ENCODE peak calls at places on chromosomes 3 and 15, in six cellular contexts. P is A549, C is H1, K is HepG2, I is HCT116, T is GM12878. L is an unnamed sample.

GRCh38 chr15:100338971-100339444 is 2.8 kb downstream of the ADAMTS17 start:
- DNase-seq in I (peak), P (peak), C (peak), K (peak), T (no peak), L (peak)

GRCh38 chr3:99023590-99024192 is 122.2 kb upstream of the DCBLD2 start:
- DNase-seq in K (peak), T (no peak), I (peak), C (no peak), P (peak), L (peak)

GRCh38 chr3:163218336-163218735 is 1721.7 kb downstream of the OTOL1 start:
- DNase-seq in K (no peak), I (no peak), P (no peak), T (no peak), C (no peak), L (no peak)

GRCh38 chr15:27399236-27399635 is 428.3 kb downstream of the GABRG3 start:
- DNase-seq in I (no peak), K (no peak), C (no peak), P (no peak), T (no peak), L (no peak)

GRCh38 chr15:90257776-90258175 is 7.7 kb upstream of the NGRN start:
- DNase-seq in I (no peak), C (no peak), K (no peak), T (no peak), P (no peak), L (no peak)

GRCh38 chr3:39062180-39062579 is 10.4 kb downstream of the WDR48 start:
- DNase-seq in K (no peak), C (no peak), T (no peak), I (no peak), P (no peak), L (no peak)

GRCh38 chr15:57509121-57509520 is 82.6 kb upstream of the MYZAP start:
- DNase-seq in C (no peak), T (no peak), I (no peak), P (no peak), K (no peak), L (no peak)

GRCh38 chr15:39455502-39455991 is 125.3 kb upstream of the THBS1 start:
- DNase-seq in I (no peak), P (no peak), C (no peak), K (peak), T (no peak), L (no peak)

GRCh38 chr3:3081659-3082546 is 28.3 kb downstream of the IL5RA start:
- DNase-seq in P (no peak), I (no peak), T (peak), C (no peak), K (no peak), L (no peak)

GRCh38 chr3:153291052-153291689 is 129.1 kb downstream of the RAP2B start:
- DNase-seq in P (no peak), C (no peak), T (no peak), K (peak), I (peak), L (peak)

GRCh38 chr3:158573714-158574113 is 2.7 kb downstream of the MLF1 start:
- DNase-seq in K (peak), I (no peak), C (no peak), P (no peak), T (no peak), L (no peak)

GRCh38 chr3:66398228-66399025 is 102.4 kb downstream of the LRIG1 start:
- DNase-seq in K (no peak), I (no peak), T (no peak), C (no peak), P (no peak), L (no peak)

GRCh38 chr15:59540654-59541053 is 70.9 kb upstream of the GCNT3 start:
- DNase-seq in T (no peak), C (no peak), K (no peak), I (no peak), P (no peak), L (no peak)

GRCh38 chr3:120602682-120603081 is 6.5 kb downstream of the NDUFB4 start:
- DNase-seq in P (no peak), K (no peak), C (no peak), T (no peak), I (no peak), L (no peak)

GRCh38 chr15:66132251-66132816 is 121.2 kb downstream of the MEGF11 start:
- DNase-seq in P (no peak), I (no peak), T (no peak), C (no peak), K (peak), L (no peak)

GRCh38 chr15:40878785-40879184 is 4.8 kb upstream of the RHOV start:
- DNase-seq in I (no peak), P (no peak), K (no peak), C (no peak), T (no peak), L (no peak)
- TF ChIP-seq MAX in I (no peak), P (no peak), K (no peak), C (no peak), T (no peak), L (no peak)

GRCh38 chr3:143529778-143530177 is 318.5 kb downstream of the SLC9A9 start:
- DNase-seq in T (no peak), I (no peak), K (no peak), C (no peak), P (no peak), L (no peak)
- H3K4me2 ChIP-seq in T (no peak), I (no peak), K (no peak), C (no peak), P (no peak), L (no peak)

GRCh38 chr3:48411606-48412374 is 18.1 kb downstream of the PLXNB1 start:
- DNase-seq in T (no peak), P (no peak), I (no peak), K (no peak), C (no peak), L (no peak)
- TF ChIP-seq MAX in T (no peak), P (no peak), I (no peak), K (no peak), C (no peak), L (no peak)

GRCh38 chr3:145951431-145951830 is 209.6 kb downstream of the PLOD2 start:
- DNase-seq in C (no peak), P (no peak), K (no peak), T (no peak), I (no peak), L (no peak)

GRCh38 chr3:145952541-145952940 is 208.4 kb downstream of the PLOD2 start:
- DNase-seq in P (no peak), C (no peak), K (no peak), I (no peak), T (no peak), L (peak)

DNA sequence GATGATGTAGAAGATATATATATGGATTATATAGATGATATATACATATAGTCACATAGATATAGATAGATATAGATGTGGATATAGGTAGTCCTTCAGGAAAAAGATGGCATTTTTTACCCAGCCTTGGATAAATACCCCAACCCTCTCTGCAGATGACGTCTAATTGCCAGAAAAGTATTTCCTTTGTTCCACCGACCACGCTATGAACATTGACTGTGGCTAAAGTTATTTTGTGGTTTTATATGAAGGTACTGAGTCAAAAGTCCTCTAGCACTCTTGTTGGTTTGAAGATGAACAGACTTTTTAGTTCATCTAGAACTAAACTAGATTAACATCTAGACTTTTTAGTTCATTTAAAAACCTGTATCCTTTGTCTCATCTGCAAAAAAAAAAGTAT is 207.7 kb downstream of the PLOD2 start:
- DNase-seq in P (no peak), I (no peak), T (no peak), C (no peak), K (no peak), L (no peak)
- H3K4me2 ChIP-seq in P (no peak), I (no peak), T (no peak), C (no peak), K (no peak), L (no peak)

GRCh38 chr15:41935566-41936020 is 36.8 kb downstream of the EHD4 start:
- DNase-seq in T (no peak), K (no peak), I (no peak), C (no peak), P (no peak), L (no peak)

GRCh38 chr15:41933771-41934170 is 38.6 kb downstream of the EHD4 start:
- DNase-seq in T (no peak), C (no peak), P (no peak), K (no peak), I (peak), L (peak)

GRCh38 chr15:41936155-41936554 is 36.2 kb downstream of the EHD4 start:
- DNase-seq in T (no peak), C (no peak), I (no peak), P (no peak), K (no peak), L (no peak)

GRCh38 chr15:41932939-41933725 is 39.2 kb downstream of the EHD4 start:
- DNase-seq in C (no peak), P (no peak), K (no peak), I (no peak), T (no peak), L (no peak)

DNA sequence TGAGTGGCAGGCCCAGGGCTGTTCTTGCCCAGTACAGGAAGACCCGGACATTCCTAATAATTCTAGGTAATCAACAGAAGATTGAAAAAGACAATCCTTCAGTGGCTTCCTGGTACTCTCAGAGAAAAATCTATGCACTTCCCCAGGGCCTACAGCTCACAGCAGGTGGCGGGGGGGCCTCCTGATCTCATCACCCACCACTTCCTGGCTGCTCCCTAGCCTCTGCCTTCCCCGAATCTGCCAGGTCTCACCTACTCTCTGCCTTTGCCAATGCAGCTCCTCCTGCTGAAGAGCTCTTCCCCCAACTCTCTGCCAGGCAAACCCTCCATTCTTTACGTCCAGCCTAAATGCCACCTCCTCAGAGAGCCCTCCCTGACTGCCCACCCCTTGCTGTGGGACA is 37.5 kb downstream of the EHD4 start:
- DNase-seq in K (no peak), I (no peak), T (no peak), C (peak), P (no peak), L (peak)
- TF ChIP-seq MAX in K (no peak), I (no peak), T (no peak), C (no peak), P (no peak), L (no peak)

DNA sequence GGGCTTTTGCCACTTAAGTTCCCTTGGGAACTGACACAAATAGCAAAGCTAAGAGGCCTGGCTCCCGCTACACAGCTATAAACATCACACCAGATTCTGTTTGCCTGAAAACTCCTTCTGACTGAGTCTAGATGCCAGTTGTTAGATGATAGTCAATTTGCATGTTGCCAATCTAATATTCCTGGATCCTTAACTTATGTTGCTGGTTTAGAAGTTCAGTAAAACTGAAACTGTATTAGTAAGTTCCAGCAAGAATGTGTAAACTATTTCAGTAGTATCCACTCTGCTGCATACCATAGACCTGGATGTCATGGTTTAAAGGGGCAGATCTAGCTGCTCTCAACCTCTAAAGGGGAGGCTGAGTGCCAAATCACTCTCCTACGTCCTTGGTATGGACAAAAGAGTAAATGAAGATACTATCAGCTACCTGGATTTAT is 27.1 kb upstream of the LACTB start:
- DNase-seq in I (no peak), P (no peak), T (no peak), C (no peak), K (peak), L (no peak)
- H3K4me2 ChIP-seq in I (no peak), P (peak), T (no peak), C (no peak), K (peak), L (no peak)

DNA sequence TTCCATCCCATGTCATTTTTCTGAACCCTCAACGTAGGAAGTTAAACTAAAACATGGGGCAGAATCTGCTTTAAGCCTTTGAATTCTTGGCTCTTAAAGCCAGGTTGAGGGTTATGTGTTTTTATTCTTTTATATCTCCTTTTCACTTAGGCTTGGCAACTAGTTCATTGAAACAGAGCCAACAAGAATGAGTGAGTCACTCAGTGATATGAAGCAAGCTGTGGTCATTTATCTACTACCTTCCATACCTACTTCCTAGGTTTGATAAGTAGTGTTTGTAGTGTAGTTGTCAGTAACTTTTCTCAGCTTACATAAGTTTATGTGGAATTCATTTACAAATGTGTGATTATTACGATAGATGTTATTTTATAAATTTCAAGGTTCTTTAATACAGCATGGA is 67.4 kb downstream of the SNRPN start:
- DNase-seq in K (no peak), P (no peak), T (no peak), I (no peak), C (no peak), L (peak)
- TF ChIP-seq MAX in K (no peak), P (no peak), T (no peak), I (no peak), C (no peak), L (no peak)

GRCh38 chr15:77554306-77555080 is 78.2 kb downstream of the LINGO1 start:
- DNase-seq in K (no peak), T (no peak), I (no peak), P (no peak), C (no peak), L (no peak)
- H3K4me2 ChIP-seq in K (peak), T (no peak), I (no peak), P (no peak), C (no peak), L (no peak)

DNA sequence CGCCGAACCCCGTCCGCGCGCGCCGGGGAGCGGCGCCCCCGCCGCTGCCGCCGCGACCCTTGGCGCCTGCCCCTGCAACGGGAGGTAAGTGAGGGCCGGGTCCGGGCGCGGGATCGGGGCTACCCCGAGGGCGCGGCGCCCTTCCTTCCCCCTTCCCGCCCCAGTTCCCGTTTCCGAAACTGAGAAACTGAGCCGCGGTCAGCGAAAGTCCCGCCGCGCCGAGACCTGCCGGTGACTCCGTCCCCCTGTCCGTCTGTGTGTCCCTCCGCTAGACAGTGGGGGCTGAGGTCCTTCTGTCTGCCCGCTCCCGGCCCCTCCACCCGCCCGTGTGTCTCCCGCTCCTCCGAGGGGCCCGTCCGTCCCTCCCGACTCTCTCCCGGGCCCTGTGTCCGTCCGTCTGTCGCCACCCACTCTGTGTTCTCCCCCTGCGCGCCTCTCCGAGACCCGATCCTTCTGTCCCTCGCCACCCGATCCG is 373 bp downstream of the PRKCD start:
- DNase-seq in I (no peak), C (no peak), T (no peak), P (peak), K (no peak), L (peak)
- TF ChIP-seq MAX in I (no peak), C (no peak), T (no peak), P (no peak), K (peak), L (no peak)

GRCh38 chr3:63934041-63934440 is 21.9 kb upstream of the SCAANT1 start:
- DNase-seq in T (no peak), C (no peak), I (no peak), K (no peak), P (no peak), L (no peak)
- H3K4me2 ChIP-seq in T (peak), C (no peak), I (no peak), K (no peak), P (no peak), L (no peak)

L was measured in endothelial cell of umbilical vein.